ENCODE peak calls at places on chromosomes 5 and 9, in ten cellular contexts. One of them, this sample, is unnamed.

GRCh38 chr9:134770972-134771971 is 109.3 kb upstream of the FCN2 start:
- DNase-seq in transverse colon: no peak
- DNase-seq in stimulated activated CD4-positive, alpha-beta T cell treated with anti-CD3 and anti-CD28 coated beads, Interleukin-15, amount 100 ng/mL, for 24 hours: no peak
- DNase-seq in T-helper 1 cell: no peak
- DNase-seq in endodermal cell: no peak
- DNase-seq in type B pancreatic cell: no peak
- DNase-seq in amygdala: no peak
- DNase-seq in WTC11: no peak
- DNase-seq in EH: no peak
- DNase-seq in PC-9: no peak
- DNase-seq in this sample: no peak

GRCh38 chr9:127788337-127789011 is 2.6 kb downstream of the CDK9 start:
- DNase-seq in transverse colon: no peak
- DNase-seq in stimulated activated CD4-positive, alpha-beta T cell treated with anti-CD3 and anti-CD28 coated beads, Interleukin-15, amount 100 ng/mL, for 24 hours: peak
- DNase-seq in T-helper 1 cell: no peak
- DNase-seq in endodermal cell: no peak
- DNase-seq in type B pancreatic cell: no peak
- DNase-seq in amygdala: no peak
- DNase-seq in WTC11: no peak
- DNase-seq in EH: no peak
- DNase-seq in PC-9: no peak
- DNase-seq in this sample: no peak

GRCh38 chr9:119839888-119840287 is 470.7 kb upstream of the BRINP1 start:
- DNase-seq in transverse colon: no peak
- DNase-seq in stimulated activated CD4-positive, alpha-beta T cell treated with anti-CD3 and anti-CD28 coated beads, Interleukin-15, amount 100 ng/mL, for 24 hours: no peak
- DNase-seq in T-helper 1 cell: no peak
- DNase-seq in endodermal cell: no peak
- DNase-seq in type B pancreatic cell: no peak
- DNase-seq in amygdala: no peak
- DNase-seq in WTC11: no peak
- DNase-seq in EH: no peak
- DNase-seq in PC-9: no peak
- DNase-seq in this sample: no peak

GRCh38 chr5:17743580-17744435 is 109.5 kb downstream of the TAF11L14 start:
- DNase-seq in transverse colon: no peak
- DNase-seq in stimulated activated CD4-positive, alpha-beta T cell treated with anti-CD3 and anti-CD28 coated beads, Interleukin-15, amount 100 ng/mL, for 24 hours: no peak
- DNase-seq in T-helper 1 cell: no peak
- DNase-seq in endodermal cell: no peak
- DNase-seq in type B pancreatic cell: no peak
- DNase-seq in amygdala: no peak
- DNase-seq in WTC11: no peak
- DNase-seq in EH: no peak
- DNase-seq in PC-9: no peak
- DNase-seq in this sample: no peak

GRCh38 chr5:20157089-20157488 is 169.1 kb upstream of the CDH18 start:
- DNase-seq in transverse colon: no peak
- DNase-seq in stimulated activated CD4-positive, alpha-beta T cell treated with anti-CD3 and anti-CD28 coated beads, Interleukin-15, amount 100 ng/mL, for 24 hours: no peak
- DNase-seq in T-helper 1 cell: no peak
- DNase-seq in endodermal cell: no peak
- DNase-seq in type B pancreatic cell: no peak
- DNase-seq in amygdala: no peak
- DNase-seq in WTC11: no peak
- DNase-seq in EH: no peak
- DNase-seq in PC-9: no peak
- DNase-seq in this sample: no peak

GRCh38 chr9:32378496-32378895 is 5.9 kb upstream of the ACO1 start:
- DNase-seq in transverse colon: no peak
- DNase-seq in stimulated activated CD4-positive, alpha-beta T cell treated with anti-CD3 and anti-CD28 coated beads, Interleukin-15, amount 100 ng/mL, for 24 hours: peak
- DNase-seq in T-helper 1 cell: peak
- DNase-seq in endodermal cell: peak
- DNase-seq in type B pancreatic cell: no peak
- DNase-seq in amygdala: peak
- DNase-seq in WTC11: no peak
- DNase-seq in EH: peak
- DNase-seq in PC-9: peak
- DNase-seq in this sample: peak

GRCh38 chr5:80034962-80035821 is at the start of gene THBS4:
- DNase-seq in transverse colon: no peak
- DNase-seq in stimulated activated CD4-positive, alpha-beta T cell treated with anti-CD3 and anti-CD28 coated beads, Interleukin-15, amount 100 ng/mL, for 24 hours: peak
- DNase-seq in T-helper 1 cell: no peak
- DNase-seq in endodermal cell: peak
- DNase-seq in type B pancreatic cell: no peak
- DNase-seq in amygdala: no peak
- DNase-seq in WTC11: peak
- DNase-seq in EH: no peak
- DNase-seq in PC-9: no peak
- DNase-seq in this sample: no peak

GRCh38 chr5:83374547-83374946 is 97.0 kb upstream of the VCAN start:
- DNase-seq in transverse colon: no peak
- DNase-seq in stimulated activated CD4-positive, alpha-beta T cell treated with anti-CD3 and anti-CD28 coated beads, Interleukin-15, amount 100 ng/mL, for 24 hours: no peak
- DNase-seq in T-helper 1 cell: no peak
- DNase-seq in endodermal cell: no peak
- DNase-seq in type B pancreatic cell: no peak
- DNase-seq in amygdala: no peak
- DNase-seq in WTC11: no peak
- DNase-seq in EH: peak
- DNase-seq in PC-9: no peak
- DNase-seq in this sample: no peak

GRCh38 chr9:127158995-127159801 is 36.8 kb upstream of the ANGPTL2 start:
- DNase-seq in transverse colon: peak
- DNase-seq in stimulated activated CD4-positive, alpha-beta T cell treated with anti-CD3 and anti-CD28 coated beads, Interleukin-15, amount 100 ng/mL, for 24 hours: no peak
- DNase-seq in T-helper 1 cell: no peak
- DNase-seq in endodermal cell: peak
- DNase-seq in type B pancreatic cell: peak
- DNase-seq in amygdala: no peak
- DNase-seq in WTC11: peak
- DNase-seq in EH: peak
- DNase-seq in PC-9: no peak
- DNase-seq in this sample: peak

GRCh38 chr5:179238628-179238970 is 106.7 kb downstream of the ADAMTS2 start:
- DNase-seq in transverse colon: no peak
- DNase-seq in stimulated activated CD4-positive, alpha-beta T cell treated with anti-CD3 and anti-CD28 coated beads, Interleukin-15, amount 100 ng/mL, for 24 hours: no peak
- DNase-seq in T-helper 1 cell: no peak
- DNase-seq in endodermal cell: peak
- DNase-seq in type B pancreatic cell: no peak
- DNase-seq in amygdala: no peak
- DNase-seq in WTC11: peak
- DNase-seq in EH: no peak
- DNase-seq in PC-9: no peak
- DNase-seq in this sample: no peak

GRCh38 chr9:112247090-112247489 is 72.0 kb upstream of the SUSD1 start:
- DNase-seq in transverse colon: no peak
- DNase-seq in stimulated activated CD4-positive, alpha-beta T cell treated with anti-CD3 and anti-CD28 coated beads, Interleukin-15, amount 100 ng/mL, for 24 hours: no peak
- DNase-seq in T-helper 1 cell: no peak
- DNase-seq in endodermal cell: no peak
- DNase-seq in type B pancreatic cell: no peak
- DNase-seq in amygdala: no peak
- DNase-seq in WTC11: no peak
- DNase-seq in EH: no peak
- DNase-seq in PC-9: no peak
- DNase-seq in this sample: no peak

GRCh38 chr5:5409151-5409810 is 13.2 kb upstream of the ICE1 start:
- DNase-seq in transverse colon: no peak
- DNase-seq in stimulated activated CD4-positive, alpha-beta T cell treated with anti-CD3 and anti-CD28 coated beads, Interleukin-15, amount 100 ng/mL, for 24 hours: peak
- DNase-seq in T-helper 1 cell: no peak
- DNase-seq in endodermal cell: no peak
- DNase-seq in type B pancreatic cell: no peak
- DNase-seq in amygdala: no peak
- DNase-seq in WTC11: no peak
- DNase-seq in EH: peak
- DNase-seq in PC-9: no peak
- DNase-seq in this sample: peak

GRCh38 chr9:131722260-131722659 is 17.6 kb downstream of the RAPGEF1 start:
- DNase-seq in transverse colon: no peak
- DNase-seq in stimulated activated CD4-positive, alpha-beta T cell treated with anti-CD3 and anti-CD28 coated beads, Interleukin-15, amount 100 ng/mL, for 24 hours: no peak
- DNase-seq in T-helper 1 cell: no peak
- DNase-seq in endodermal cell: no peak
- DNase-seq in type B pancreatic cell: no peak
- DNase-seq in amygdala: no peak
- DNase-seq in WTC11: no peak
- DNase-seq in EH: no peak
- DNase-seq in PC-9: no peak
- DNase-seq in this sample: no peak

GRCh38 chr5:57488308-57488955 is 5.8 kb upstream of the ACTBL2 start:
- DNase-seq in transverse colon: no peak
- DNase-seq in stimulated activated CD4-positive, alpha-beta T cell treated with anti-CD3 and anti-CD28 coated beads, Interleukin-15, amount 100 ng/mL, for 24 hours: no peak
- DNase-seq in T-helper 1 cell: no peak
- DNase-seq in endodermal cell: no peak
- DNase-seq in type B pancreatic cell: no peak
- DNase-seq in amygdala: no peak
- DNase-seq in WTC11: no peak
- DNase-seq in EH: peak
- DNase-seq in PC-9: no peak
- DNase-seq in this sample: peak

GRCh38 chr5:14182761-14183160 is 39.6 kb downstream of the TRIO start:
- DNase-seq in transverse colon: no peak
- DNase-seq in stimulated activated CD4-positive, alpha-beta T cell treated with anti-CD3 and anti-CD28 coated beads, Interleukin-15, amount 100 ng/mL, for 24 hours: no peak
- DNase-seq in T-helper 1 cell: no peak
- DNase-seq in endodermal cell: no peak
- DNase-seq in type B pancreatic cell: no peak
- DNase-seq in amygdala: no peak
- DNase-seq in WTC11: no peak
- DNase-seq in EH: no peak
- DNase-seq in PC-9: no peak
- DNase-seq in this sample: no peak

GRCh38 chr5:122144236-122144635 is 14.9 kb downstream of the ZNF474 start:
- DNase-seq in transverse colon: no peak
- DNase-seq in stimulated activated CD4-positive, alpha-beta T cell treated with anti-CD3 and anti-CD28 coated beads, Interleukin-15, amount 100 ng/mL, for 24 hours: no peak
- DNase-seq in T-helper 1 cell: no peak
- DNase-seq in endodermal cell: no peak
- DNase-seq in type B pancreatic cell: no peak
- DNase-seq in amygdala: no peak
- DNase-seq in WTC11: no peak
- DNase-seq in EH: peak
- DNase-seq in PC-9: no peak
- DNase-seq in this sample: no peak

GRCh38 chr9:86185872-86186271 is 73.6 kb downstream of the C9orf153 start:
- DNase-seq in transverse colon: no peak
- DNase-seq in stimulated activated CD4-positive, alpha-beta T cell treated with anti-CD3 and anti-CD28 coated beads, Interleukin-15, amount 100 ng/mL, for 24 hours: no peak
- DNase-seq in T-helper 1 cell: no peak
- DNase-seq in endodermal cell: no peak
- DNase-seq in type B pancreatic cell: no peak
- DNase-seq in amygdala: no peak
- DNase-seq in WTC11: no peak
- DNase-seq in EH: peak
- DNase-seq in PC-9: peak
- DNase-seq in this sample: peak

GRCh38 chr9:3647652-3648051 is 121.9 kb upstream of the RFX3 start:
- DNase-seq in transverse colon: no peak
- DNase-seq in stimulated activated CD4-positive, alpha-beta T cell treated with anti-CD3 and anti-CD28 coated beads, Interleukin-15, amount 100 ng/mL, for 24 hours: no peak
- DNase-seq in T-helper 1 cell: no peak
- DNase-seq in endodermal cell: no peak
- DNase-seq in type B pancreatic cell: no peak
- DNase-seq in amygdala: no peak
- DNase-seq in WTC11: no peak
- DNase-seq in EH: no peak
- DNase-seq in PC-9: no peak
- DNase-seq in this sample: no peak

GRCh38 chr5:38448553-38449350 is 107.7 kb downstream of the LIFR start:
- DNase-seq in transverse colon: no peak
- DNase-seq in stimulated activated CD4-positive, alpha-beta T cell treated with anti-CD3 and anti-CD28 coated beads, Interleukin-15, amount 100 ng/mL, for 24 hours: no peak
- DNase-seq in T-helper 1 cell: no peak
- DNase-seq in endodermal cell: peak
- DNase-seq in type B pancreatic cell: no peak
- DNase-seq in amygdala: no peak
- DNase-seq in WTC11: no peak
- DNase-seq in EH: no peak
- DNase-seq in PC-9: no peak
- DNase-seq in this sample: no peak

GRCh38 chr9:16364347-16364746 is 506.1 kb downstream of the BNC2 start:
- DNase-seq in transverse colon: no peak
- DNase-seq in stimulated activated CD4-positive, alpha-beta T cell treated with anti-CD3 and anti-CD28 coated beads, Interleukin-15, amount 100 ng/mL, for 24 hours: no peak
- DNase-seq in T-helper 1 cell: no peak
- DNase-seq in endodermal cell: no peak
- DNase-seq in type B pancreatic cell: no peak
- DNase-seq in amygdala: no peak
- DNase-seq in WTC11: no peak
- DNase-seq in EH: no peak
- DNase-seq in PC-9: no peak
- DNase-seq in this sample: no peak

GRCh38 chr5:159258361-159258760 is 4.7 kb upstream of the UBLCP1 start:
- DNase-seq in transverse colon: no peak
- DNase-seq in stimulated activated CD4-positive, alpha-beta T cell treated with anti-CD3 and anti-CD28 coated beads, Interleukin-15, amount 100 ng/mL, for 24 hours: no peak
- DNase-seq in T-helper 1 cell: no peak
- DNase-seq in endodermal cell: no peak
- DNase-seq in type B pancreatic cell: no peak
- DNase-seq in amygdala: no peak
- DNase-seq in WTC11: no peak
- DNase-seq in EH: no peak
- DNase-seq in PC-9: no peak
- DNase-seq in this sample: no peak

GRCh38 chr9:136567651-136568287 is 21.9 kb upstream of the NOTCH1 start:
- DNase-seq in transverse colon: peak
- DNase-seq in stimulated activated CD4-positive, alpha-beta T cell treated with anti-CD3 and anti-CD28 coated beads, Interleukin-15, amount 100 ng/mL, for 24 hours: no peak
- DNase-seq in T-helper 1 cell: no peak
- DNase-seq in endodermal cell: peak
- DNase-seq in type B pancreatic cell: no peak
- DNase-seq in amygdala: no peak
- DNase-seq in WTC11: peak
- DNase-seq in EH: peak
- DNase-seq in PC-9: peak
- DNase-seq in this sample: peak

GRCh38 chr9:15069106-15069505 is 158.9 kb upstream of the FREM1 start:
- DNase-seq in transverse colon: no peak
- DNase-seq in stimulated activated CD4-positive, alpha-beta T cell treated with anti-CD3 and anti-CD28 coated beads, Interleukin-15, amount 100 ng/mL, for 24 hours: no peak
- DNase-seq in T-helper 1 cell: no peak
- DNase-seq in endodermal cell: no peak
- DNase-seq in type B pancreatic cell: no peak
- DNase-seq in amygdala: no peak
- DNase-seq in WTC11: no peak
- DNase-seq in EH: no peak
- DNase-seq in PC-9: no peak
- DNase-seq in this sample: no peak

GRCh38 chr9:136058152-136058483 is 37.0 kb downstream of the NACC2 start:
- DNase-seq in transverse colon: no peak
- DNase-seq in stimulated activated CD4-positive, alpha-beta T cell treated with anti-CD3 and anti-CD28 coated beads, Interleukin-15, amount 100 ng/mL, for 24 hours: no peak
- DNase-seq in T-helper 1 cell: no peak
- DNase-seq in endodermal cell: no peak
- DNase-seq in type B pancreatic cell: no peak
- DNase-seq in amygdala: no peak
- DNase-seq in WTC11: peak
- DNase-seq in EH: no peak
- DNase-seq in PC-9: no peak
- DNase-seq in this sample: no peak

GRCh38 chr5:79853676-79854418 is 137.2 kb downstream of the MTX3 start:
- DNase-seq in transverse colon: no peak
- DNase-seq in stimulated activated CD4-positive, alpha-beta T cell treated with anti-CD3 and anti-CD28 coated beads, Interleukin-15, amount 100 ng/mL, for 24 hours: peak
- DNase-seq in T-helper 1 cell: no peak
- DNase-seq in endodermal cell: peak
- DNase-seq in type B pancreatic cell: peak
- DNase-seq in amygdala: no peak
- DNase-seq in WTC11: no peak
- DNase-seq in EH: peak
- DNase-seq in PC-9: no peak
- DNase-seq in this sample: peak

GRCh38 chr5:68499952-68500351 is 284.4 kb downstream of the PIK3R1 start:
- DNase-seq in transverse colon: no peak
- DNase-seq in stimulated activated CD4-positive, alpha-beta T cell treated with anti-CD3 and anti-CD28 coated beads, Interleukin-15, amount 100 ng/mL, for 24 hours: no peak
- DNase-seq in T-helper 1 cell: no peak
- DNase-seq in endodermal cell: no peak
- DNase-seq in type B pancreatic cell: no peak
- DNase-seq in amygdala: no peak
- DNase-seq in WTC11: no peak
- DNase-seq in EH: peak
- DNase-seq in PC-9: no peak
- DNase-seq in this sample: peak

GRCh38 chr9:14212116-14212515 is 101.8 kb downstream of the NFIB start:
- DNase-seq in transverse colon: no peak
- DNase-seq in stimulated activated CD4-positive, alpha-beta T cell treated with anti-CD3 and anti-CD28 coated beads, Interleukin-15, amount 100 ng/mL, for 24 hours: no peak
- DNase-seq in T-helper 1 cell: no peak
- DNase-seq in endodermal cell: no peak
- DNase-seq in type B pancreatic cell: no peak
- DNase-seq in amygdala: no peak
- DNase-seq in WTC11: no peak
- DNase-seq in EH: no peak
- DNase-seq in PC-9: no peak
- DNase-seq in this sample: peak

GRCh38 chr5:94968507-94969095 is 316.3 kb downstream of the MCTP1 start:
- DNase-seq in transverse colon: no peak
- DNase-seq in stimulated activated CD4-positive, alpha-beta T cell treated with anti-CD3 and anti-CD28 coated beads, Interleukin-15, amount 100 ng/mL, for 24 hours: peak
- DNase-seq in T-helper 1 cell: no peak
- DNase-seq in endodermal cell: peak
- DNase-seq in type B pancreatic cell: no peak
- DNase-seq in amygdala: no peak
- DNase-seq in WTC11: no peak
- DNase-seq in EH: peak
- DNase-seq in PC-9: peak
- DNase-seq in this sample: peak